ENCODE peak calls at places on chromosomes 16 and 17, in six cellular contexts. One of them, this sample, is unnamed.
A peak's percentile ranks its signal among the peaks of the same experiment; 100 is the strongest.

GRCh38 chr17:51540151-51540550 is 279.8 kb downstream of the UTP18 start:
- DNase-seq in neural crest cell: no peak
- DNase-seq in right cardiac atrium: no peak
- DNase-seq in sciatic nerve: no peak
- DNase-seq in hippocampal formation: peak; percentile 62
- DNase-seq in stimulated activated CD8-positive, alpha-beta memory T cell treated with anti-CD3 and anti-CD28 coated beads, Interleukin-15, amount 100 ng/mL, for 48 hours: no peak
- DNase-seq in this sample: no peak

GRCh38 chr16:4699030-4699556 is 5.7 kb downstream of the NUDT16L1 start:
- DNase-seq in neural crest cell: no peak
- DNase-seq in right cardiac atrium: no peak
- DNase-seq in sciatic nerve: no peak
- DNase-seq in hippocampal formation: no peak
- DNase-seq in stimulated activated CD8-positive, alpha-beta memory T cell treated with anti-CD3 and anti-CD28 coated beads, Interleukin-15, amount 100 ng/mL, for 48 hours: no peak
- DNase-seq in this sample: no peak

GRCh38 chr16:68972008-68972407 is 128.7 kb downstream of the TANGO6 start:
- DNase-seq in neural crest cell: no peak
- DNase-seq in right cardiac atrium: no peak
- DNase-seq in sciatic nerve: no peak
- DNase-seq in hippocampal formation: no peak
- DNase-seq in stimulated activated CD8-positive, alpha-beta memory T cell treated with anti-CD3 and anti-CD28 coated beads, Interleukin-15, amount 100 ng/mL, for 48 hours: no peak
- DNase-seq in this sample: no peak

GRCh38 chr17:71085238-71086033 is 916.1 kb downstream of the KCNJ2 start:
- DNase-seq in neural crest cell: peak; percentile 36
- DNase-seq in right cardiac atrium: no peak
- DNase-seq in sciatic nerve: no peak
- DNase-seq in hippocampal formation: no peak
- DNase-seq in stimulated activated CD8-positive, alpha-beta memory T cell treated with anti-CD3 and anti-CD28 coated beads, Interleukin-15, amount 100 ng/mL, for 48 hours: no peak
- DNase-seq in this sample: no peak

GRCh38 chr16:64957246-64957645 is 164.6 kb downstream of the CDH11 start:
- DNase-seq in neural crest cell: no peak
- DNase-seq in right cardiac atrium: no peak
- DNase-seq in sciatic nerve: no peak
- DNase-seq in hippocampal formation: no peak
- DNase-seq in stimulated activated CD8-positive, alpha-beta memory T cell treated with anti-CD3 and anti-CD28 coated beads, Interleukin-15, amount 100 ng/mL, for 48 hours: no peak
- DNase-seq in this sample: no peak

GRCh38 chr17:80782536-80783427 is 208.9 kb upstream of the CHMP6 start:
- DNase-seq in neural crest cell: no peak
- DNase-seq in right cardiac atrium: no peak
- DNase-seq in sciatic nerve: no peak
- DNase-seq in hippocampal formation: no peak
- DNase-seq in stimulated activated CD8-positive, alpha-beta memory T cell treated with anti-CD3 and anti-CD28 coated beads, Interleukin-15, amount 100 ng/mL, for 48 hours: no peak
- DNase-seq in this sample: no peak

GRCh38 chr16:50227665-50228064 is 38.7 kb upstream of the ADCY7 start:
- DNase-seq in neural crest cell: no peak
- DNase-seq in right cardiac atrium: no peak
- DNase-seq in sciatic nerve: no peak
- DNase-seq in hippocampal formation: no peak
- DNase-seq in stimulated activated CD8-positive, alpha-beta memory T cell treated with anti-CD3 and anti-CD28 coated beads, Interleukin-15, amount 100 ng/mL, for 48 hours: no peak
- DNase-seq in this sample: no peak

GRCh38 chr16:85306071-85306792 is 194.0 kb upstream of the CIBAR2 start:
- DNase-seq in neural crest cell: no peak
- DNase-seq in right cardiac atrium: peak; percentile 92
- DNase-seq in sciatic nerve: peak; percentile 94
- DNase-seq in hippocampal formation: no peak
- DNase-seq in stimulated activated CD8-positive, alpha-beta memory T cell treated with anti-CD3 and anti-CD28 coated beads, Interleukin-15, amount 100 ng/mL, for 48 hours: peak; percentile 75
- DNase-seq in this sample: no peak

GRCh38 chr16:30721167-30721566 is 22.2 kb downstream of the SRCAP start:
- DNase-seq in neural crest cell: no peak
- DNase-seq in right cardiac atrium: no peak
- DNase-seq in sciatic nerve: no peak
- DNase-seq in hippocampal formation: no peak
- DNase-seq in stimulated activated CD8-positive, alpha-beta memory T cell treated with anti-CD3 and anti-CD28 coated beads, Interleukin-15, amount 100 ng/mL, for 48 hours: no peak
- DNase-seq in this sample: no peak

GRCh38 chr17:65518256-65518655 is 43.2 kb downstream of the AXIN2 start:
- DNase-seq in neural crest cell: no peak
- DNase-seq in right cardiac atrium: no peak
- DNase-seq in sciatic nerve: no peak
- DNase-seq in hippocampal formation: no peak
- DNase-seq in stimulated activated CD8-positive, alpha-beta memory T cell treated with anti-CD3 and anti-CD28 coated beads, Interleukin-15, amount 100 ng/mL, for 48 hours: no peak
- DNase-seq in this sample: no peak

GRCh38 chr17:8581002-8581658 is 49.4 kb downstream of the MYH10 start:
- DNase-seq in neural crest cell: no peak
- DNase-seq in right cardiac atrium: no peak
- DNase-seq in sciatic nerve: no peak
- DNase-seq in hippocampal formation: no peak
- DNase-seq in stimulated activated CD8-positive, alpha-beta memory T cell treated with anti-CD3 and anti-CD28 coated beads, Interleukin-15, amount 100 ng/mL, for 48 hours: no peak
- DNase-seq in this sample: peak; percentile 33

GRCh38 chr17:40111221-40112128 is 10.3 kb upstream of the MSL1 start:
- DNase-seq in neural crest cell: peak; percentile 64
- DNase-seq in right cardiac atrium: peak; percentile 93
- DNase-seq in sciatic nerve: peak; percentile 97
- DNase-seq in hippocampal formation: peak; percentile 90
- DNase-seq in stimulated activated CD8-positive, alpha-beta memory T cell treated with anti-CD3 and anti-CD28 coated beads, Interleukin-15, amount 100 ng/mL, for 48 hours: peak; percentile 62
- DNase-seq in this sample: no peak

GRCh38 chr17:21278304-21279197 is 6.0 kb upstream of the MAP2K3 start:
- DNase-seq in neural crest cell: no peak
- DNase-seq in right cardiac atrium: no peak
- DNase-seq in sciatic nerve: no peak
- DNase-seq in hippocampal formation: no peak
- DNase-seq in stimulated activated CD8-positive, alpha-beta memory T cell treated with anti-CD3 and anti-CD28 coated beads, Interleukin-15, amount 100 ng/mL, for 48 hours: no peak
- DNase-seq in this sample: no peak

GRCh38 chr17:75693500-75694481 is 26.7 kb downstream of the SAP30BP start:
- DNase-seq in neural crest cell: no peak
- DNase-seq in right cardiac atrium: peak; percentile 80
- DNase-seq in sciatic nerve: peak; percentile 89
- DNase-seq in hippocampal formation: peak; percentile 93
- DNase-seq in stimulated activated CD8-positive, alpha-beta memory T cell treated with anti-CD3 and anti-CD28 coated beads, Interleukin-15, amount 100 ng/mL, for 48 hours: no peak
- DNase-seq in this sample: no peak

GRCh38 chr17:61253293-61253801 is 146.3 kb upstream of the TBX2 start:
- DNase-seq in neural crest cell: no peak
- DNase-seq in right cardiac atrium: peak; percentile 71
- DNase-seq in sciatic nerve: peak; percentile 77
- DNase-seq in hippocampal formation: no peak
- DNase-seq in stimulated activated CD8-positive, alpha-beta memory T cell treated with anti-CD3 and anti-CD28 coated beads, Interleukin-15, amount 100 ng/mL, for 48 hours: no peak
- DNase-seq in this sample: no peak

GRCh38 chr16:50821586-50821985 is 79.7 kb downstream of the CYLD start:
- DNase-seq in neural crest cell: no peak
- DNase-seq in right cardiac atrium: no peak
- DNase-seq in sciatic nerve: no peak
- DNase-seq in hippocampal formation: no peak
- DNase-seq in stimulated activated CD8-positive, alpha-beta memory T cell treated with anti-CD3 and anti-CD28 coated beads, Interleukin-15, amount 100 ng/mL, for 48 hours: no peak
- DNase-seq in this sample: no peak

GRCh38 chr16:16992986-16993783 is 477.6 kb downstream of the XYLT1 start:
- DNase-seq in neural crest cell: no peak
- DNase-seq in right cardiac atrium: no peak
- DNase-seq in sciatic nerve: no peak
- DNase-seq in hippocampal formation: no peak
- DNase-seq in stimulated activated CD8-positive, alpha-beta memory T cell treated with anti-CD3 and anti-CD28 coated beads, Interleukin-15, amount 100 ng/mL, for 48 hours: no peak
- DNase-seq in this sample: no peak

GRCh38 chr17:64032081-64032480 is 11.6 kb upstream of the ICAM2 start:
- DNase-seq in neural crest cell: no peak
- DNase-seq in right cardiac atrium: no peak
- DNase-seq in sciatic nerve: no peak
- DNase-seq in hippocampal formation: no peak
- DNase-seq in stimulated activated CD8-positive, alpha-beta memory T cell treated with anti-CD3 and anti-CD28 coated beads, Interleukin-15, amount 100 ng/mL, for 48 hours: no peak
- DNase-seq in this sample: peak; percentile 79

GRCh38 chr16:50548659-50549560 is 714 bp downstream of the NKD1 start:
- DNase-seq in neural crest cell: no peak
- DNase-seq in right cardiac atrium: no peak
- DNase-seq in sciatic nerve: no peak
- DNase-seq in hippocampal formation: no peak
- DNase-seq in stimulated activated CD8-positive, alpha-beta memory T cell treated with anti-CD3 and anti-CD28 coated beads, Interleukin-15, amount 100 ng/mL, for 48 hours: no peak
- DNase-seq in this sample: no peak

GRCh38 chr17:3818786-3819185 is 17.8 kb upstream of the ITGAE start:
- DNase-seq in neural crest cell: no peak
- DNase-seq in right cardiac atrium: no peak
- DNase-seq in sciatic nerve: no peak
- DNase-seq in hippocampal formation: no peak
- DNase-seq in stimulated activated CD8-positive, alpha-beta memory T cell treated with anti-CD3 and anti-CD28 coated beads, Interleukin-15, amount 100 ng/mL, for 48 hours: no peak
- DNase-seq in this sample: no peak

This sample was measured in keratinocyte.